ENCODE peak calls at places on chromosomes 4 and X, in seven cellular contexts. E is epithelial cell of esophagus; F is suprapubic skin; B is breast epithelium; K is fibroblast of pulmonary artery; T is effector memory CD4-positive, alpha-beta T cell; P is psoas muscle. Y is an unnamed sample.

GRCh38 chr4:146522862-146523205 is 1.1 kb upstream of the SLC10A7 start:
- DNase-seq in E (no peak), F (no peak), B (no peak), K (peak), T (no peak), P (no peak), Y (no peak)

GRCh38 chr4:121182296-121182695 is 18.2 kb upstream of the TNIP3 start:
- DNase-seq in E (peak), F (no peak), B (no peak), K (peak), T (no peak), P (no peak), Y (no peak)

GRCh38 chr4:138218976-138219375 is 23.2 kb downstream of the SLC7A11 start:
- DNase-seq in E (no peak), F (no peak), B (no peak), K (no peak), T (no peak), P (no peak), Y (no peak)

GRCh38 chr4:3669553-3669949 is 96.6 kb upstream of the ADRA2C start:
- DNase-seq in E (no peak), F (no peak), B (no peak), K (no peak), T (no peak), P (peak), Y (no peak)

GRCh38 chrX:386768-387575 is at the start of gene PPP2R3B:
- DNase-seq in E (peak), F (peak), B (peak), K (peak), T (peak), P (peak), Y (peak)

GRCh38 chr4:121375262-121375661 is 5.6 kb downstream of the QRFPR start:
- DNase-seq in E (peak), F (no peak), B (no peak), K (peak), T (no peak), P (no peak), Y (no peak)

GRCh38 chr4:25970691-25971427 is 56.8 kb downstream of the SMIM20 start:
- DNase-seq in E (no peak), F (peak), B (no peak), K (peak), T (no peak), P (no peak), Y (no peak)

GRCh38 chr4:92381640-92382039 is 77.9 kb downstream of the GRID2 start:
- DNase-seq in E (no peak), F (no peak), B (no peak), K (peak), T (no peak), P (no peak), Y (no peak)

GRCh38 chrX:115268421-115268820 is 21.1 kb upstream of the LUZP4 start:
- DNase-seq in E (peak), F (no peak), B (no peak), K (no peak), T (no peak), P (no peak), Y (no peak)

GRCh38 chr4:11223261-11223660 is 205.4 kb downstream of the HS3ST1 start:
- DNase-seq in E (no peak), F (no peak), B (no peak), K (no peak), T (no peak), P (no peak), Y (no peak)

GRCh38 chrX:32867781-32868523 is 343.4 kb downstream of the DMD start:
- DNase-seq in E (no peak), F (no peak), B (no peak), K (no peak), T (no peak), P (no peak), Y (no peak)
- H3K4me3 ChIP-seq in E (no peak), F (no peak), B (no peak), K (no peak), T (no peak), P (no peak), Y (no peak)

GRCh38 chrX:137428777-137429564 is 137.0 kb upstream of the ZIC3 start:
- DNase-seq in E (no peak), F (no peak), B (no peak), K (no peak), T (no peak), P (no peak), Y (no peak)
- H3K4me3 ChIP-seq in E (no peak), F (peak), B (peak), K (no peak), T (no peak), P (peak), Y (no peak)

DNA sequence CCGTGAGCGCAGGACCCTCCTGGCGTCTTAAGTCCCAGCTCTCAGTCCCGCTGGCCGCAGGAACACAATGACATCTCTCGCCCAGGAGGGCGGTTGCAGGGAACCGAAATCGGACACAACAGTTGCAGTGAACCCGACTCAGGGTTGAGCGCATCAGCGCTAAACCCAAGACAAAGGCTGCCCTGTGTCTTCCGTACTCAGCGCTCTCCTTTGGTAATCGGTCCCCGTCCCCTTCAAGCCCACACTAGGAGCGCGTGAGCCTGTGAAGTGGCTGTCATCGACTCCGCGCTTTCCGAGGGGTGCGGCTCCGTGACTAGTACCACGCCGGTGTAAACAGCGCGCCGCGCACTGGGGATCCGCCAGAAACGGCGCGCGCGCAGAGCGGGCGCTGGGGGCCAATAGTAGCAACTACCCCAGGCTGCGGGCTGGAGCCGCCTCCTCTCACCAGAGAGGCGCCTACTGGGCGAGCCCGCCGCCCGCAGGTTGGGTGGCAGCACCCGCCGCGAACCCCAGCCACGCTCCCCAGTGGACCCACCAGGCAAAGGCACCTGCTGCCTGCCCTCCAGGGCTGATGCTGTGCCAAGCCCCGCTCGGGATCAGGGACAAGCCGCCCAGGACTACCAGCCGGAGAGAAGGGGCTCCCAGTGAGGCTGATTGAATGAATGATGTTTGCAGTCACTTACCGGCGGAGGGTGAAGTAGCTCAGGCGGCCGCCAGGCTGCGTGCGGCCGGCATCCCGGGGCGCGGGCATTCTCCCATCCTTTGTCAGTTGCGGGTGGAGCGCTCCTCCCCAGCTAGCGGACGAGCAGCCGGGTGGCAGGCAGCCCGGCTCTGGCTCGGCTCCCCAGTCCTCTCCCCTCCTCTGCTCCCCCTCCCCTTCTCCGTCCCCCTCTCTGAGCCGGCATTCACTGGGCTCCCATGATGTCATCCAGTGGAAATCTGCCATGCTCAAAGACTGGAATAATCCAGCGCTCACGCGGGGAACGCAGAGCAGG is 370.4 kb upstream of the SMIM31 start:
- DNase-seq in E (peak), F (no peak), B (no peak), K (no peak), T (no peak), P (no peak), Y (no peak)
- H3K4me3 ChIP-seq in E (peak), F (peak), B (peak), K (no peak), T (no peak), P (peak), Y (no peak)

DNA sequence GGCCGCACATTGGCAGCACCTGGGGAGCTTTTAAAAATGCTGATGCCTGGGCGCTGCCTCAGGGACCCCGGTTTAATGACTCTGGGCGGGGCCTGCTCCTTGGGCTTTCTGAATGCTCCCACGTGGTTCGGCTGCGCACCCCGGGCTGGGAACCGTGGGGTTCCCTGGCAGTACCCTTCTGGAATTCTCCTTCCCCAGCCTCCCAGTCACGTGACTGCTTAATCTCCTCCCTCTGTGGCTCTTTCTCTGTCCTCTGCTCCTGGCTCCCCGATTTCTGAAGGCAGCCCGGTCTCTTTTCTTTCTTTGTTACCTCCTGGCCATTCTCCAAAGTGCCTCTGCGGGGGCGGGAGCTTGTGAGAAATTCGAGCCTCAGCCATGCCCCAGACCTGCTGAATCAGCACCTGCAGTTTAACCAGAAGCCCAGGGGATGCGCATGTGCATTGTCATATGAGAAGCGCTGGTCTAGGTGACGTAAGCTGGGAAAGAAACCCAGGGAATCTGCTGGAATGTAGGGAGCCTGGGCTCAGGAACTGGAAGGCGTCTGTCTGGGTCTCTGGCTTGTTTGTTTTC is 16.6 kb downstream of the CLCN4 start:
- DNase-seq in E (peak), F (no peak), B (peak), K (peak), T (no peak), P (peak), Y (no peak)
- H3K4me3 ChIP-seq in E (peak), F (peak), B (peak), K (no peak), T (no peak), P (peak), Y (no peak)

GRCh38 chr4:62816566-62816965 is 1592.7 kb downstream of the TECRL start:
- DNase-seq in E (peak), F (no peak), B (no peak), K (no peak), T (no peak), P (peak), Y (no peak)
- H3K4me3 ChIP-seq in E (no peak), F (no peak), B (no peak), K (no peak), T (no peak), P (no peak), Y (no peak)

DNA sequence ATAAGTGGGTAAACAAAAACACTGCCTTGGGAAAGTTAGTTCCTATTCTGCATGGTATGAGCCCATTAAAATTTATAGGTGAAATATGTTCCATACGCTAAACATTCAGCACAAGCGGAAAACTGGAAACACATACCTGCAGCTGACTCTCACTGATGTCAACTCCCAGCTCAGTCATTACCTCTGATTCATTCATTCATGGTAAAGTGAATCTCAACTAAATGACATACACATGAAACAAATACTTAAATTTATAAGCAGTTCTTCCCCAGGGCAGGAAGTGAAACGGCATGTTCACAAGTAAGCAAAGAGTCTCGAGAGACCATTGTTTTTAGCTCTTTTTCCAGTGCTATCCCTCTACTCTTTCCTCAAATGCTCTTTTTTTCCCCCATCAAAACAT is 1.6 kb downstream of the SLC10A6 start:
- DNase-seq in E (peak), F (no peak), B (no peak), K (no peak), T (no peak), P (no peak), Y (no peak)
- H3K4me3 ChIP-seq in E (peak), F (peak), B (peak), K (no peak), T (no peak), P (peak), Y (no peak)

GRCh38 chr4:173524218-173525117 is 5.6 kb downstream of the HAND2 start:
- DNase-seq in E (no peak), F (no peak), B (no peak), K (no peak), T (no peak), P (no peak), Y (no peak)
- H3K4me3 ChIP-seq in E (no peak), F (peak), B (peak), K (peak), T (no peak), P (no peak), Y (no peak)

GRCh38 chrX:48468693-48469691 is 1.1 kb downstream of the SLC38A5 start:
- DNase-seq in E (no peak), F (no peak), B (no peak), K (no peak), T (peak), P (no peak), Y (no peak)

GRCh38 chrX:48470110-48470832 is at the start of gene SLC38A5:
- DNase-seq in E (no peak), F (no peak), B (no peak), K (no peak), T (no peak), P (no peak), Y (no peak)

GRCh38 chrX:48467331-48467761 is 2.7 kb downstream of the SLC38A5 start:
- DNase-seq in E (no peak), F (no peak), B (no peak), K (no peak), T (no peak), P (no peak), Y (no peak)

GRCh38 chrX:48466696-48467095 is 3.4 kb downstream of the SLC38A5 start:
- DNase-seq in E (no peak), F (no peak), B (no peak), K (no peak), T (no peak), P (no peak), Y (no peak)

DNA sequence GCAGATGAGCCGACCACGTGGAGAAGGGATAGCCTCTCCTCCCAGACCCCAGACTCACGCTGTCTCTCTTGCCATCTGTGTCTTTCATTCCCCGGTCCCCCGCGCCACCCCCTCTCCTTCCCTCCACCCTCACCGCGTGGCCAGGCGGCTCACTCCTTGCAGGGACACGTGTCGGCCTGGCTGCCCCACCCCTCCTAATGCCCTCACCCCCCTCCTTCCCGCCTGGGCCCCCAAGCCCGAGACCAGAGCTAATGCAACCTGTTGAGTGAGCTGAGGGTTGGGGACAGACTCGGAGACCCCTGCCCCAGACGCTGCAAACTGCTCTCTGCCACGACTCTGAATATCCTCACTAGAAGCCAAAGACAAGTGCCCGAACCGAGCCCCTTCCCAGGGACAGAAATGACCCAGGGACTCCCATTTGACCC is 1.8 kb downstream of the SLC38A5 start:
- DNase-seq in E (peak), F (no peak), B (no peak), K (no peak), T (peak), P (no peak), Y (no peak)
- H3K4me3 ChIP-seq in E (peak), F (peak), B (peak), K (peak), T (peak), P (peak), Y (peak)

GRCh38 chr4:74037076-74037475 is 1.4 kb downstream of the CXCL3 start:
- DNase-seq in E (no peak), F (no peak), B (no peak), K (no peak), T (no peak), P (no peak), Y (no peak)
- H3K4me3 ChIP-seq in E (peak), F (no peak), B (no peak), K (peak), T (no peak), P (peak), Y (no peak)

DNA sequence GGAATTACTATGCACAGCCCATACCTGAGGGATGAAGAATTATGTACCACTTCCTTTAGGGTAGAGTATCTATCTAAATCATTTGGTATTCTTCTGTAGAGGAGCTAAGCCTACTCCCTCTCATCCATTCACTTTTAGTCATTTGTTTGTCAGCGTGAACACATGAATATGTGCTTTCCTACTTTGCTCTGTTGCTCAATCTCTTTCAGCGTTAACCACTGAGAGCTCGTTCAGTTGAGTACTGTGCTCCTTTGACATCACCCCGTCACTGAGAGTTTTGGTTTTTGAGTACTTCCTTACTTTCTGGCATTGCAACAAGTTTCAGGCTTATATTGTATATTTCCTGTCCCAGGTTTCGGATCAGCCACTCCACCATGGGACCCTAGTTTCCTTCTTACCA is 700.6 kb downstream of the NLGN4X start:
- DNase-seq in E (no peak), F (no peak), B (no peak), K (no peak), T (no peak), P (no peak), Y (no peak)
- H3K4me3 ChIP-seq in E (no peak), F (no peak), B (no peak), K (no peak), T (no peak), P (no peak), Y (no peak)